ENCODE peak calls at places on chromosomes 16 and 17, in five cellular contexts. B is endothelial cell of umbilical vein; I is left cardiac atrium; O is psoas muscle; M is activated CD4-positive, alpha-beta memory T cell treated with anti-CD3 and anti-CD28 coated beads, Interleukin-2, amount 10 ng/mL, durations not matched to agents 7 days and 5 days. A is an unnamed sample.

GRCh38 chr17:13002761-13003453 is 14.9 kb downstream of the ELAC2 start:
- DNase-seq in O (peak), M (peak), B (peak), I (peak), A (no peak)

GRCh38 chr16:75385507-75386152 is 47.7 kb downstream of the CFDP1 start:
- DNase-seq in B (peak), I (no peak), M (no peak), O (no peak), A (peak)

GRCh38 chr16:57637020-57637419 is 8.6 kb downstream of the ADGRG1 start:
- DNase-seq in I (peak), M (no peak), O (no peak), B (no peak), A (no peak)

GRCh38 chr16:8928467-8928957 is 35.2 kb downstream of the USP7 start:
- DNase-seq in O (no peak), I (no peak), B (no peak), M (no peak), A (no peak)

GRCh38 chr17:54745862-54746261 is 154.8 kb upstream of the TOM1L1 start:
- DNase-seq in I (no peak), B (no peak), O (no peak), M (no peak), A (no peak)

GRCh38 chr17:50976951-50977472 is 110.9 kb upstream of the TOB1 start:
- DNase-seq in M (no peak), I (no peak), O (no peak), B (peak), A (no peak)

GRCh38 chr17:33725675-33726271 is 432.7 kb upstream of the ASIC2 start:
- DNase-seq in O (no peak), M (peak), I (no peak), B (peak), A (no peak)

GRCh38 chr17:42670199-42670924 is 6.4 kb downstream of the PLEKHH3 start:
- DNase-seq in B (no peak), O (peak), I (no peak), M (peak), A (no peak)

GRCh38 chr16:53967172-53967571 is 263.2 kb downstream of the FTO start:
- DNase-seq in O (peak), B (no peak), M (no peak), I (no peak), A (peak)

A was measured in DMS 273 treated with DMSO at 0.1 percent for 48 hours.